ENCODE peak calls at places on chromosomes 2 and 18, in seven cellular contexts. E, K, Q, G, U, A and T are unnamed samples.
A peak's percentile ranks its signal among the peaks of the same experiment; 100 is the strongest.

GRCh38 chr2:239495175-239495574 is 94.4 kb upstream of the HDAC4 start:
- DNase-seq in K (no peak), U (no peak), A (no peak), G (no peak), E (no peak), Q (no peak), T (no peak)

GRCh38 chr2:163662141-163662780 is 73.5 kb downstream of the FIGN start:
- DNase-seq in G (no peak), Q (no peak), U (no peak), A (no peak), E (no peak), K (peak; percentile 84), T (no peak)

GRCh38 chr2:205034034-205034433 is 488.8 kb downstream of the PARD3B start:
- DNase-seq in Q (no peak), A (no peak), E (no peak), K (no peak), U (peak; percentile 22), G (no peak), T (no peak)

GRCh38 chr2:50885948-50886347 is 146.0 kb downstream of the NRXN1 start:
- DNase-seq in E (no peak), G (no peak), A (no peak), Q (no peak), K (no peak), U (no peak), T (no peak)

GRCh38 chr2:209663149-209663548 is 108.5 kb upstream of the UNC80 start:
- DNase-seq in E (no peak), A (no peak), K (peak; percentile 65), G (no peak), Q (no peak), U (peak; percentile 50), T (no peak)

GRCh38 chr2:182366625-182367024 is 60.2 kb downstream of the PDE1A start:
- DNase-seq in A (no peak), U (no peak), Q (no peak), E (no peak), K (peak; percentile 41), G (no peak), T (no peak)

GRCh38 chr2:149928026-149928425 is 340.5 kb upstream of the MMADHC start:
- DNase-seq in A (no peak), U (no peak), K (no peak), E (no peak), Q (no peak), G (no peak), T (no peak)

GRCh38 chr2:227509824-227510619 is 38.1 kb downstream of the AGFG1 start:
- DNase-seq in A (no peak), Q (peak; percentile 18), G (no peak), E (no peak), U (peak; percentile 76), K (peak; percentile 45), T (no peak)

GRCh38 chr2:205364261-205364660 is 318.0 kb upstream of the NRP2 start:
- DNase-seq in U (no peak), Q (no peak), G (no peak), E (no peak), A (no peak), K (no peak), T (no peak)

GRCh38 chr2:165238295-165238694 is 919 bp upstream of the SCN2A start:
- DNase-seq in K (peak; percentile 23), E (no peak), Q (no peak), A (no peak), U (peak; percentile 37), G (peak; percentile 17), T (peak; percentile 4)

GRCh38 chr2:231928481-231928880 is 2.3 kb upstream of the NPPC start:
- DNase-seq in Q (peak; percentile 35), U (no peak), E (no peak), K (no peak), G (no peak), A (no peak), T (no peak)

GRCh38 chr2:8761529-8762164 is 75.8 kb downstream of the KIDINS220 start:
- DNase-seq in G (no peak), U (peak; percentile 77), E (no peak), Q (peak; percentile 36), A (no peak), K (peak; percentile 33), T (peak; percentile 23)

GRCh38 chr2:200288670-200289429 is 17.6 kb upstream of the SPATS2L start:
- DNase-seq in E (no peak), U (peak; percentile 60), K (peak; percentile 20), A (no peak), G (no peak), Q (no peak), T (no peak)

GRCh38 chr2:201432038-201432437 is 19.2 kb downstream of the TRAK2 start:
- DNase-seq in G (no peak), U (peak; percentile 74), Q (peak; percentile 32), K (peak; percentile 81), E (no peak), A (no peak), T (peak; percentile 76)

GRCh38 chr2:66507673-66508127 is 72.8 kb downstream of the MEIS1 start:
- DNase-seq in A (no peak), U (no peak), K (peak; percentile 20), E (no peak), Q (no peak), G (no peak), T (no peak)

GRCh38 chr2:78132391-78133370 is 610.5 kb upstream of the LRRTM4 start:
- DNase-seq in K (no peak), U (no peak), A (no peak), E (no peak), Q (no peak), G (no peak), T (no peak)

GRCh38 chr2:26008851-26009566 is 24.9 kb upstream of the RAB10 start:
- DNase-seq in Q (peak; percentile 48), G (no peak), U (peak; percentile 95), A (no peak), E (no peak), K (peak; percentile 49), T (no peak)

GRCh38 chr2:220572385-220572784 is 945.0 kb downstream of the SLC4A3 start:
- DNase-seq in G (no peak), K (peak; percentile 71), E (no peak), A (no peak), U (peak; percentile 41), Q (no peak), T (no peak)

GRCh38 chr2:120710256-120710655 is 25.4 kb upstream of the GLI2 start:
- DNase-seq in U (no peak), K (peak; percentile 87), E (no peak), A (no peak), G (no peak), Q (no peak), T (no peak)

GRCh38 chr2:215355801-215356200 is 43.9 kb downstream of the ATIC start:
- DNase-seq in G (no peak), K (peak; percentile 69), U (no peak), A (no peak), Q (no peak), E (no peak), T (no peak)

GRCh38 chr18:13712400-13713131 is 13.8 kb downstream of the FAM210A start:
- DNase-seq in Q (no peak), A (peak; percentile 21), U (no peak), G (no peak), K (no peak), E (no peak), T (no peak)
- H3K9me3 ChIP-seq in Q (no peaks in the 10 kb centered on the region), A (peaks cover under 1% of the 10 kb centered on the region), U (peaks cover 4% of the 10 kb centered on the region), G (peaks cover 9% of the 10 kb centered on the region), K (no peaks in the 10 kb centered on the region), E (no peaks in the 10 kb centered on the region), T (no peaks in the 10 kb centered on the region)

DNA sequence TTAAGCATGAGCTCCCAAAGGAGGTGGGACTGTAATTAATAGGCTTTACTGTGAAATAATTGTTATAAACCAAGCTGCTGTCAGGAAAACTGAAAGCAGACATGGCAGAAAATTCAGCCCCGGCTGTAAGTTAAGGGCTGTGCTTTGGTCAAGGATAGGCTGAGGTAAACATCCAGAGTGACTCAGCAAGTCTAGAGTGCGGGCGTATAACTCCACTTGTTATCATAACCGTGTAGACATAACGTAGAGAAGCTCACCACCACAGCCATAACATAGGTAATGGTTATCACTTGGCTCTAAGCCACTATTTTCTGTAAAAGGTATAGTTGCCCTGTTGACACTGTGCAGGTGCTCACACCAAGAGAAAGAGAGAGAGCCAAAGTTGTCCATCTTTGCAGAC is 316.8 kb downstream of the DCDC2C start:
- DNase-seq in A (no peak), U (no peak), G (no peak), K (no peak), E (no peak), Q (peak; percentile 51), T (no peak)
- H3K9me3 ChIP-seq in A (peaks cover 10% of the 10 kb centered on the region), U (no peaks in the 10 kb centered on the region), G (no peaks in the 10 kb centered on the region), K (no peaks in the 10 kb centered on the region), E (no peaks in the 10 kb centered on the region), Q (peaks cover 24% of the 10 kb centered on the region), T (no peaks in the 10 kb centered on the region)

GRCh38 chr2:688504-689076 is 11.4 kb upstream of the TMEM18 start:
- DNase-seq in Q (no peak), A (no peak), U (no peak), G (no peak), K (no peak), E (no peak), T (no peak)
- H3K9me3 ChIP-seq in Q (peaks cover 34% of the 10 kb centered on the region), A (peaks cover 20% of the 10 kb centered on the region), U (peaks cover 4% of the 10 kb centered on the region), G (peaks cover 14% of the 10 kb centered on the region), K (no peaks in the 10 kb centered on the region), E (no peaks in the 10 kb centered on the region), T (peaks cover 6% of the 10 kb centered on the region)

DNA sequence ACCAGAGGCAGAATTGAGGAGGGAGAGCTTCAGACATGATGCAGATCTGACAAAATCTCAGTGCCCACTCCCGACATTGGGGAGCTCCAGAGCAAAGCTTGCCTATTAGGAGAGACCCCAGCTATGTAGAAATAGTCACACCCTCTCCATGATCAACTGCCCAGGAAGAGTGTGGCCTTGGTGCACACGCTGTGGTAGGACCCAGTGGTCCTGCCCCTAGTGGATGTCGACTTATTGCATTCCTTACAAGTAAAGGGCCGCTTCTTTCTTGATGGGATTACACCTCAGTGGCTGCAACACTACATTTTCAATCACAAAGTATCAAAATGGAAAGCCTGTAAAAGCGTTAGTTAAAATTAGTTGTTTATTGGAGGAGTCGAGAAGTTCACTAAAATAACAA is 64.2 kb downstream of the VRK2 start:
- DNase-seq in K (no peak), G (no peak), U (no peak), A (no peak), E (no peak), Q (no peak), T (no peak)
- H3K9me3 ChIP-seq in K (no peaks in the 10 kb centered on the region), G (no peaks in the 10 kb centered on the region), U (no peaks in the 10 kb centered on the region), A (no peaks in the 10 kb centered on the region), E (no peaks in the 10 kb centered on the region), Q (no peaks in the 10 kb centered on the region), T (no peaks in the 10 kb centered on the region)